ENCODE peak calls at places on chromosome 9, in six cellular contexts. X is foreskin fibroblast, N is tibial artery, E is bronchial epithelial cell, F is GM20000, D is GM13976. J is an unnamed sample.

GRCh38 chr9:125521462-125522327 is 185.3 kb downstream of the MAPKAP1 start:
- DNase-seq in N (no peak), F (peak; percentile 21), E (peak; percentile 98), X (peak; percentile 93), D (no peak), J (no peak)

GRCh38 chr9:133122935-133123611 is 2.0 kb upstream of the RALGDS start:
- DNase-seq in D (no peak), F (no peak), X (peak; percentile 55), E (no peak), N (no peak), J (no peak)

GRCh38 chr9:137217276-137218211 is 4.5 kb downstream of the RNF208 start:
- DNase-seq in E (peak; percentile 59), F (no peak), N (peak; percentile 80), D (no peak), X (peak; percentile 43), J (no peak)

GRCh38 chr9:34998266-34998665 is 8.7 kb downstream of the DNAJB5 start:
- DNase-seq in N (no peak), D (peak; percentile 2), E (no peak), X (no peak), F (peak; percentile 1), J (no peak)

GRCh38 chr9:113808391-113809191 is 67.5 kb upstream of the ZNF618 start:
- DNase-seq in N (peak; percentile 82), D (no peak), E (peak; percentile 84), F (no peak), X (peak; percentile 94), J (no peak)

GRCh38 chr9:6382681-6383080 is 30.3 kb upstream of the UHRF2 start:
- DNase-seq in X (peak; percentile 34), D (no peak), N (no peak), E (peak; percentile 13), F (no peak), J (no peak)

GRCh38 chr9:16664211-16664610 is 206.3 kb downstream of the BNC2 start:
- DNase-seq in D (no peak), E (no peak), N (no peak), F (no peak), X (peak; percentile 27), J (no peak)

GRCh38 chr9:133931059-133931458 is 61.1 kb downstream of the VAV2 start:
- DNase-seq in D (no peak), X (no peak), E (no peak), F (no peak), N (no peak), J (no peak)

GRCh38 chr9:132784286-132784820 is 93.7 kb downstream of the AK8 start:
- DNase-seq in D (no peak), F (no peak), E (no peak), N (no peak), X (no peak), J (no peak)

GRCh38 chr9:96185518-96186156 is 116.3 kb downstream of the HSD17B3 start:
- DNase-seq in F (no peak), N (peak; percentile 46), D (no peak), E (no peak), X (no peak), J (no peak)

GRCh38 chr9:2418619-2419018 is 203.0 kb upstream of the VLDLR start:
- DNase-seq in E (peak; percentile 40), F (no peak), N (no peak), X (peak; percentile 24), D (no peak), J (no peak)

GRCh38 chr9:126023962-126024361 is 276.8 kb downstream of the PBX3 start:
- DNase-seq in F (no peak), X (no peak), E (no peak), D (no peak), N (no peak), J (no peak)

GRCh38 chr9:18920685-18921084 is 112.3 kb downstream of the SAXO1 start:
- DNase-seq in N (no peak), F (no peak), D (no peak), E (no peak), X (no peak), J (no peak)

GRCh38 chr9:128687453-128687852 is 1.6 kb upstream of the SET start:
- DNase-seq in F (no peak), N (no peak), X (no peak), D (no peak), E (no peak), J (no peak)

GRCh38 chr9:127777368-127777960 is 1.0 kb downstream of the SH2D3C start:
- DNase-seq in F (no peak), X (no peak), D (no peak), E (no peak), N (no peak), J (no peak)

GRCh38 chr9:92808726-92809451 is 44.3 kb upstream of the BICD2 start:
- DNase-seq in X (peak; percentile 91), F (peak; percentile 76), E (peak; percentile 48), N (peak; percentile 71), D (peak; percentile 78), J (peak; percentile 64)

GRCh38 chr9:127537792-127538191 is 74.3 kb upstream of the STXBP1 start:
- DNase-seq in N (no peak), E (no peak), X (peak; percentile 42), F (peak; percentile 49), D (no peak), J (no peak)

GRCh38 chr9:124132671-124133147 is 121.1 kb downstream of the LHX2 start:
- DNase-seq in F (peak; percentile 0), D (no peak), N (no peak), E (no peak), X (peak; percentile 49), J (no peak)

DNA sequence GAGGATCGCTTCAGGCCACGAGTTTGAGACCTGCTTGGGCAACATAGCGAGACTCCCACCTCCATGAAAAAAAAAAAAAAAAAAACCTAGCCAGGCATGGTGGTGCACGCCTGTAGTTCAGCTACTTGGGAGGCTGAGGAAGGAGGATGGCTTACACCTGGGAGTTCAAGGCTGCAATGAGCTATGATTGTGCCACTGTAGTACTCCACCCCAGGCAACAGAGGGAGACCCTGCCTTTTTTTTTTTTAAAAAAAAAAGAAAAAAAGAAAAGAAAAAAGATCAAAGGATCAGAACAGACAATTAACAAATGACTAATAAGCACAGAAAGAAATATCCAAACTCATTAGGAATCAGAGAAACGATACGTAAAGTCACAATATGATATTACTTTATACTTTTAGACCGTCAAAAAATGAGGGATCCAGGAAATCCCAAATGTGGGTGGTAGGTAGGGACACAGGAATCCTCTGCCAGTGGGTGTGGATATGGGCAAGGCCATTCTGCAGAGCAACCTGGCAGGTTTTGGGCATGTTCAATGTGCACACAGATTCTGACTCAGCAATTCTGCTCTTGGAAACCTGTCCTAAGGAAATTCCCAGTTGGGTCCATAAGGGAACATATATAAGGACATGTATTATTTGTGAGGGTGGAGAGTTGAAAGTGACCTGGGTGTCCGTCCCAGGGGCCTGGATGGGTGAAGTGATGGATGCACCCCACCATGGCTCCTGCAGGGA is 144.7 kb upstream of the TBC1D2 start:
- DNase-seq in N (peak; percentile 10), E (peak; percentile 53), D (no peak), F (no peak), X (no peak), J (no peak)
- TF ChIP-seq CTCF in N (no peak), E (no peak), D (no peak), F (no peak), X (peak; percentile 9), J (no peak)

DNA sequence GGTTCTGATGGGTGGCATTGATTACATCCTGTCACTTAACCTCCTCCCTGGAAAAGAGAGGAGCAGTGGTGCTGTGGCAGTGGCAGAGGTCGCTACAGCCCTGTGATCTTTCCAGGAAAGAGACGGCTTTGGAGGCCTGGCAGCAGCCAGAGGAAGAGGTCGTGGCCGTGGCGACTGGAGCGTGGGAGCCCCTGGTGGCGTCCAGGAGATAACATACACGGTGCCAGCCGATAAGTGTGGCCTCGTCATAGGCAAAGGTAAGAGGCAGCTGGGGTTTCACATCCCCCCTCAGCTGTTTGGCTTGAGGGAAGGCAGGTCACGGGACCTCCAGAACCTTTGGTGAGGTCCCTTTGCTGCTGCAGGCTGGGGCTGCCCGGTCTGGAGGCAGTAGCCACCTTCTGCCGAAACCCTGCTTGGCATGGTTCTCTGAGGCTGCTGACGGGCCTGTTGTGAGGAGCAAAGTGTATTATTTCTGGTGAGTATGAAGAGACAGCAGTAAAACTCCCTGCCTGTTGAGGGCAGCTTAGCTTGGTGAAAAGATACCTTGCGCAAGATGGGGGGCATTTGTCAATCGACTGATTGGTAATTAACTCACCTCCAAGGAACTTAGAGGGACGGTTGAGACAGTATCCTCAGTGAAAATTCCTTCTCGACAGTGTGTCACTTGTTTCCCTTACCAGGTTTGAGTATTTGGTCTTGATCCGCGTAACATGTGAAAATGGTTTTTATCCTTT is 38.0 kb upstream of the PRDM12 start:
- DNase-seq in F (no peak), D (no peak), N (no peak), X (no peak), E (no peak), J (no peak)
- TF ChIP-seq CTCF in F (no peak), D (no peak), N (no peak), X (no peak), E (no peak), J (no peak)

GRCh38 chr9:110635589-110635988 is 33.0 kb upstream of the MUSK start:
- DNase-seq in D (no peak), E (no peak), F (no peak), X (no peak), N (no peak), J (no peak)

GRCh38 chr9:110640736-110641135 is 27.9 kb upstream of the MUSK start:
- DNase-seq in E (no peak), N (no peak), D (no peak), X (peak; percentile 20), F (no peak), J (no peak)

GRCh38 chr9:110641350-110641749 is 27.2 kb upstream of the MUSK start:
- DNase-seq in D (no peak), N (no peak), E (peak; percentile 70), X (peak; percentile 72), F (no peak), J (no peak)

DNA sequence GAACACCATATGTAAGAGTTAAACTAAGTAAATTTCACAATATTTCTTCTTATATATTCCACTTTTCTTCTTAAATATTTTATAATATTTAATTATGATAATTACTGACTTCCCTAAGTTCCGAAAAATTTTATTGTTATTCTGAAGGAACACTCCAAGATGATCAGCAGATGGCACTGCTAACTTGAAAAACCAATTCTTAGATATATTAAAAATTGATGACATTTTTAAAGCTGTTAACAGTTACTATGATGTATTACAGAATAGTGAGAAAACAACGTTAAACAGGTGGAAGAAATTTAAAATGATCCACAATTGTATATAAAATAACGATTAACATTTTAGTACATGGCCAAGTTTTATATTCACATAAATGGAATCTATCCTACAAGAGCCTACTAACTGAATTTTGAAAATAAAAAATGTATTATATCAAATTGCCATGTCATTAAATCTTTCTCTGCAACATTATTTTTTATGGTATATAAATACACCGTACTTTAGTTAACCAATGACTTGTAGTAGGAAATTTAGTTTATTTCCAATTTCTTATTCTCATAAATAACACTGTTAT is 30.1 kb upstream of the MUSK start:
- DNase-seq in N (no peak), D (no peak), F (no peak), E (peak; percentile 49), X (peak; percentile 67), J (no peak)
- TF ChIP-seq CTCF in N (peak; percentile 45), D (no peak), F (no peak), E (no peak), X (peak; percentile 30), J (peak; percentile 27)

DNA sequence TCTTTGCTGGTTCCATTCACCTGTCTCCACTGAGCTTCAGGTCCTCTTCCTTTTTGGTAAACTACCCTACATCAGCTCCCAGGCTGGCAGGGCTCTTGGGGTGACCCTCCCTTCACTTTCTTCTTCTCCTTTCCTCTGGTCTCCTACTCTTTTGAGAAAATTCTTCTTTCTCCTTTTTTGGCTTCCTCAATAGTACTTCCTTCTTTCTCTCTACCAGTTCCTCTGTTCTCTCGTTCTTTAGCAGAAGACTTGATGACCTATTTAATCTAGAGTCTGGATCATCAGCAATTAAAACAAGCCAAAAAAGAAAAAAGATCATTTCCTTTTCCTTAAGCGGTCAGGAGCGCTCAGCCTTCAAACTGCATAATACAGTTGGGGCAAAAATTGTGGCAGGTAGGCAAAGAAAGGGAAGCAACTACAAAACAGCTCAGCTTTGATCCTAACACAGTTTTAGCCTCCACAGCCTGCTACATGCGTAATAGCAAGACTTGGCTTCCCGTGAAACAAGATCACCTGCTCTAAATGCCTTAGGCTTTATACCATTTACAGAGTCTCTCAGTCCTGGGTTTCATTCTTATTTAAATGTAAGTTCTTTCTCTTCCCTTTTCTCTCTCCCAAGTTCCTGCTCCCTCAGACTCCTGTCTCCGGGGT is 14.0 kb upstream of the GSN start:
- DNase-seq in D (no peak), F (no peak), N (no peak), X (no peak), E (no peak), J (no peak)
- TF ChIP-seq CTCF in D (no peak), F (no peak), N (no peak), X (no peak), E (no peak), J (no peak)